ENCODE peak calls at places on chromosome 7, in five cellular contexts. A, E, Z, O and D are unnamed samples.

GRCh38 chr7:128909605-128910568 is 622 bp downstream of the KCP start:
- DNase-seq in A (no peak), E (no peak), Z (no peak), O (no peak), D (no peak)

GRCh38 chr7:2230226-2230625 is 2.5 kb downstream of the MAD1L1 start:
- DNase-seq in A (no peak), E (no peak), Z (no peak), O (no peak), D (no peak)

GRCh38 chr7:118080947-118081346 is 103.0 kb upstream of the LSM8 start:
- DNase-seq in A (peak; percentile 14), E (no peak), Z (no peak), O (no peak), D (no peak)

GRCh38 chr7:133364959-133365680 is 112.2 kb downstream of the EXOC4 start:
- DNase-seq in A (no peak), E (no peak), Z (no peak), O (no peak), D (no peak)

GRCh38 chr7:44914992-44915607 is 29.8 kb upstream of the PURB start:
- DNase-seq in A (peak; percentile 63), E (no peak), Z (peak; percentile 54), O (no peak), D (no peak)

GRCh38 chr7:111049971-111050680 is 40.8 kb upstream of the LRRN3 start:
- DNase-seq in A (no peak), E (no peak), Z (no peak), O (no peak), D (no peak)

GRCh38 chr7:130048906-130049305 is 2.3 kb downstream of the ZC3HC1 start:
- DNase-seq in A (no peak), E (no peak), Z (no peak), O (no peak), D (no peak)

GRCh38 chr7:25060487-25061055 is 64.5 kb downstream of the CYCS start:
- DNase-seq in A (no peak), E (no peak), Z (no peak), O (no peak), D (no peak)

GRCh38 chr7:76244781-76245391 is 43.2 kb downstream of the SRRM3 start:
- DNase-seq in A (no peak), E (peak; percentile 70), Z (no peak), O (no peak), D (no peak)

GRCh38 chr7:97018775-97019535 is 5.7 kb downstream of the DLX5 start:
- DNase-seq in A (no peak), E (no peak), Z (no peak), O (no peak), D (no peak)

GRCh38 chr7:36006656-36007229 is 146.3 kb upstream of the EEPD1 start:
- DNase-seq in A (no peak), E (no peak), Z (no peak), O (no peak), D (no peak)

GRCh38 chr7:102005933-102006332 is 188.5 kb downstream of the CUX1 start:
- DNase-seq in A (no peak), E (no peak), Z (no peak), O (no peak), D (no peak)

GRCh38 chr7:40579401-40579800 is 444.6 kb downstream of the SUGCT start:
- DNase-seq in A (no peak), E (no peak), Z (no peak), O (no peak), D (no peak)

GRCh38 chr7:29139191-29139590 is 7.1 kb downstream of the CPVL start:
- DNase-seq in A (no peak), E (no peak), Z (no peak), O (no peak), D (no peak)

GRCh38 chr7:17299477-17299991 is 1.1 kb downstream of the AHR start:
- DNase-seq in A (no peak), E (peak; percentile 29), Z (peak; percentile 17), O (no peak), D (peak; percentile 38)

GRCh38 chr7:37108615-37109014 is 340.0 kb downstream of the ELMO1 start:
- DNase-seq in A (no peak), E (no peak), Z (no peak), O (no peak), D (no peak)

GRCh38 chr7:158282461-158283001 is 305.1 kb downstream of the PTPRN2 start:
- DNase-seq in A (no peak), E (no peak), Z (no peak), O (peak; percentile 15), D (no peak)

GRCh38 chr7:138814806-138815332 is 16.9 kb upstream of the ATP6V0A4 start:
- DNase-seq in A (no peak), E (no peak), Z (no peak), O (no peak), D (no peak)

GRCh38 chr7:42238709-42239395 is 1.8 kb upstream of the GLI3 start:
- DNase-seq in A (no peak), E (no peak), Z (no peak), O (no peak), D (no peak)

GRCh38 chr7:5549096-5549896 is 125.7 kb upstream of the TNRC18 start:
- DNase-seq in A (no peak), E (no peak), Z (no peak), O (peak; percentile 69), D (no peak)

GRCh38 chr7:56092789-56093531 is at the start of gene PHKG1:
- DNase-seq in A (no peak), E (peak; percentile 84), Z (no peak), O (peak; percentile 84), D (no peak)

GRCh38 chr7:1024876-1025746 is 19.2 kb upstream of the GPR146 start:
- DNase-seq in A (no peak), E (no peak), Z (no peak), O (no peak), D (no peak)

GRCh38 chr7:119090851-119091250 is 866.3 kb downstream of the ANKRD7 start:
- DNase-seq in A (no peak), E (no peak), Z (no peak), O (no peak), D (no peak)

GRCh38 chr7:73557397-73558257 is at the start of gene BCL7B:
- DNase-seq in A (peak; percentile 76), E (peak; percentile 75), Z (peak; percentile 73), O (peak; percentile 78), D (peak; percentile 44)

GRCh38 chr7:129343099-129343700 is 91.0 kb upstream of the STRIP2 start:
- DNase-seq in A (no peak), E (peak; percentile 32), Z (no peak), O (no peak), D (no peak)

GRCh38 chr7:156618791-156619367 is 21.7 kb upstream of the RNF32 start:
- DNase-seq in A (no peak), E (no peak), Z (no peak), O (no peak), D (no peak)

GRCh38 chr7:2928613-2929311 is 84.7 kb upstream of the GNA12 start:
- DNase-seq in A (no peak), E (peak; percentile 72), Z (no peak), O (no peak), D (no peak)

GRCh38 chr7:92765725-92766124 is 70.6 kb downstream of the CDK6 start:
- DNase-seq in A (no peak), E (no peak), Z (no peak), O (no peak), D (no peak)

GRCh38 chr7:158051372-158051760 is 536.3 kb downstream of the PTPRN2 start:
- DNase-seq in A (no peak), E (no peak), Z (no peak), O (no peak), D (no peak)

GRCh38 chr7:42314696-42315095 is 77.7 kb upstream of the GLI3 start:
- DNase-seq in A (no peak), E (no peak), Z (no peak), O (no peak), D (no peak)